ENCODE peak calls at places on chromosome 9, in six cellular contexts. I is pancreas, E is SK-N-SH treated with all-trans-retinoic acid at 6 μM for 48 hours, X is Panc1, R is K562, M is naive B cell. F is an unnamed sample.

GRCh38 chr9:107520186-107520585 is 30.6 kb upstream of the KLF4 start:
- ATAC-seq in I (no peak), E (no peak), X (no peak), R (no peak), M (no peak), F (no peak)

GRCh38 chr9:114924327-114924726 is 6.1 kb downstream of the TNFSF8 start:
- ATAC-seq in I (no peak), E (no peak), X (no peak), R (no peak), M (no peak), F (peak)

GRCh38 chr9:113632776-113633590 is 169.5 kb downstream of the RGS3 start:
- ATAC-seq in I (no peak), E (peak), X (no peak), R (no peak), M (no peak), F (peak)

GRCh38 chr9:125409637-125410521 is 148.3 kb downstream of the GAPVD1 start:
- ATAC-seq in I (no peak), E (no peak), X (peak), R (peak), M (no peak), F (no peak)

GRCh38 chr9:93508207-93508606 is 54.8 kb upstream of the FAM120AOS start:
- ATAC-seq in I (no peak), E (no peak), X (no peak), R (no peak), M (no peak), F (no peak)

GRCh38 chr9:36833954-36834353 is 200.1 kb downstream of the PAX5 start:
- ATAC-seq in I (no peak), E (no peak), X (peak), R (no peak), M (no peak), F (no peak)

GRCh38 chr9:3968891-3969290 is 331.0 kb downstream of the GLIS3 start:
- ATAC-seq in I (peak), E (peak), X (no peak), R (no peak), M (no peak), F (no peak)

GRCh38 chr9:982660-983240 is 6.3 kb downstream of the DMRT3 start:
- ATAC-seq in I (no peak), E (no peak), X (no peak), R (no peak), M (no peak), F (no peak)

GRCh38 chr9:95096807-95097206 is 220.7 kb downstream of the FANCC start:
- ATAC-seq in I (no peak), E (no peak), X (no peak), R (peak), M (no peak), F (no peak)

GRCh38 chr9:555493-555892 is 286.0 kb upstream of the DMRT1 start:
- ATAC-seq in I (no peak), E (no peak), X (no peak), R (no peak), M (no peak), F (no peak)

GRCh38 chr9:116992870-116993269 is 305.8 kb downstream of the TRIM32 start:
- ATAC-seq in I (no peak), E (no peak), X (no peak), R (no peak), M (no peak), F (no peak)

GRCh38 chr9:118189615-118190014 is 485.4 kb downstream of the TLR4 start:
- ATAC-seq in I (no peak), E (no peak), X (no peak), R (no peak), M (no peak), F (no peak)

GRCh38 chr9:27379311-27380236 is 82.6 kb upstream of the EQTN start:
- ATAC-seq in I (peak), E (no peak), X (no peak), R (no peak), M (peak), F (peak)

GRCh38 chr9:107351382-107352045 is 68.4 kb downstream of the RAD23B start:
- ATAC-seq in I (no peak), E (no peak), X (no peak), R (peak), M (no peak), F (no peak)

GRCh38 chr9:132235894-132236661 is 74.2 kb downstream of the NTNG2 start:
- ATAC-seq in I (peak), E (peak), X (peak), R (peak), M (no peak), F (no peak)

F was measured in stimulated activated memory B cell treated with anti-CD40 and anti-IgM and Interleukin-4, amounts not matched to agents 10 μg/mL and 1 μg/mL and 100 μg/mL, for 72 hours.